ENCODE peak calls at places on chromosomes 12 and 14, in five cellular contexts. Y, K, U, J and L are unnamed samples.

GRCh38 chr12:47387991-47388390 is 308.2 kb upstream of the AMIGO2 start:
- DNase-seq in J (no peak), U (no peak), Y (no peak), K (no peak), L (no peak)

GRCh38 chr12:108967869-108968540 is 52.9 kb downstream of the SVOP start:
- DNase-seq in J (no peak), K (no peak), Y (no peak), U (no peak), L (no peak)

GRCh38 chr14:99537399-99537798 is 56.2 kb downstream of the CCNK start:
- DNase-seq in Y (no peak), U (peak), J (peak), K (no peak), L (peak)

GRCh38 chr14:32545109-32545857 is 216.2 kb downstream of the AKAP6 start:
- DNase-seq in U (no peak), K (no peak), J (no peak), Y (no peak), L (no peak)

GRCh38 chr14:35167496-35167895 is 45.1 kb downstream of the PRORP start:
- DNase-seq in U (no peak), Y (no peak), K (no peak), J (no peak), L (no peak)

GRCh38 chr12:105363890-105364289 is 33.4 kb downstream of the C12orf75 start:
- DNase-seq in U (no peak), J (no peak), K (no peak), Y (no peak), L (no peak)

GRCh38 chr12:67241482-67241881 is 27.7 kb upstream of the CAND1 start:
- DNase-seq in Y (no peak), U (peak), J (no peak), K (no peak), L (no peak)

GRCh38 chr12:123972448-123973401 is at the start of the genes CCDC92 and ZNF664:
- DNase-seq in J (peak), Y (peak), K (peak), U (peak), L (peak)

GRCh38 chr12:124053855-124054254 is 80.8 kb downstream of the ZNF664 start:
- DNase-seq in K (no peak), Y (peak), J (peak), U (no peak), L (peak)

GRCh38 chr12:117486840-117487659 is 125.6 kb upstream of the NOS1 start:
- DNase-seq in J (peak), U (peak), K (no peak), Y (no peak), L (peak)

GRCh38 chr12:125633686-125634085 is 568.5 kb downstream of the AACS start:
- DNase-seq in J (no peak), U (no peak), Y (no peak), K (no peak), L (no peak)

GRCh38 chr12:90842477-90842876 is 112.5 kb downstream of the CCER1 start:
- DNase-seq in U (no peak), J (no peak), Y (no peak), K (no peak), L (no peak)

GRCh38 chr12:54383041-54383609 is 1.4 kb downstream of the ZNF385A start:
- DNase-seq in K (no peak), Y (no peak), J (no peak), U (peak), L (no peak)

GRCh38 chr12:64104376-64104775 is 117.7 kb downstream of the KICS2 start:
- DNase-seq in Y (no peak), U (peak), K (no peak), J (peak), L (peak)

GRCh38 chr12:1841606-1842182 is 21.3 kb downstream of the LRTM2 start:
- DNase-seq in U (no peak), Y (no peak), K (no peak), J (no peak), L (no peak)